ENCODE peak calls at places on chromosomes 7 and 10, in ten cellular contexts. One of them, this sample, is unnamed.

GRCh38 chr7:96045919-96046318 is 273.6 kb downstream of the DYNC1I1 start:
- DNase-seq in spleen: no peak
- DNase-seq in testis: no peak
- DNase-seq in H54: no peak
- DNase-seq in tibial nerve: no peak
- DNase-seq in breast epithelium: no peak
- DNase-seq in esophagus squamous epithelium: no peak
- DNase-seq in uterus: no peak
- DNase-seq in ovary: no peak
- DNase-seq in sigmoid colon: no peak
- DNase-seq in this sample: no peak

GRCh38 chr7:43647772-43648643 is 65.1 kb downstream of the STK17A start:
- DNase-seq in spleen: peak
- DNase-seq in testis: no peak
- DNase-seq in H54: peak
- DNase-seq in tibial nerve: peak
- DNase-seq in breast epithelium: no peak
- DNase-seq in esophagus squamous epithelium: no peak
- DNase-seq in uterus: peak
- DNase-seq in ovary: peak
- DNase-seq in sigmoid colon: peak
- DNase-seq in this sample: peak

GRCh38 chr10:15349133-15349532 is 22.0 kb downstream of the FAM171A1 start:
- DNase-seq in spleen: no peak
- DNase-seq in testis: no peak
- DNase-seq in H54: no peak
- DNase-seq in tibial nerve: no peak
- DNase-seq in breast epithelium: no peak
- DNase-seq in esophagus squamous epithelium: no peak
- DNase-seq in uterus: no peak
- DNase-seq in ovary: no peak
- DNase-seq in sigmoid colon: no peak
- DNase-seq in this sample: no peak

GRCh38 chr10:105585753-105586152 is 944.7 kb downstream of the SORCS3 start:
- DNase-seq in spleen: no peak
- DNase-seq in testis: no peak
- DNase-seq in H54: no peak
- DNase-seq in tibial nerve: no peak
- DNase-seq in breast epithelium: no peak
- DNase-seq in esophagus squamous epithelium: no peak
- DNase-seq in uterus: no peak
- DNase-seq in ovary: no peak
- DNase-seq in sigmoid colon: no peak
- DNase-seq in this sample: no peak

GRCh38 chr10:82402901-82403300 is 527.9 kb downstream of the NRG3 start:
- DNase-seq in spleen: no peak
- DNase-seq in testis: no peak
- DNase-seq in H54: no peak
- DNase-seq in tibial nerve: no peak
- DNase-seq in breast epithelium: no peak
- DNase-seq in esophagus squamous epithelium: no peak
- DNase-seq in uterus: no peak
- DNase-seq in ovary: no peak
- DNase-seq in sigmoid colon: no peak
- DNase-seq in this sample: no peak

GRCh38 chr10:63614371-63614891 is 93.2 kb downstream of the REEP3 start:
- DNase-seq in spleen: no peak
- DNase-seq in testis: no peak
- DNase-seq in H54: no peak
- DNase-seq in tibial nerve: no peak
- DNase-seq in breast epithelium: no peak
- DNase-seq in esophagus squamous epithelium: no peak
- DNase-seq in uterus: no peak
- DNase-seq in ovary: no peak
- DNase-seq in sigmoid colon: no peak
- DNase-seq in this sample: peak

GRCh38 chr10:105950410-105950809 is 1214.1 kb downstream of the SORCS1 start:
- DNase-seq in spleen: no peak
- DNase-seq in testis: peak
- DNase-seq in H54: peak
- DNase-seq in tibial nerve: peak
- DNase-seq in breast epithelium: no peak
- DNase-seq in esophagus squamous epithelium: no peak
- DNase-seq in uterus: peak
- DNase-seq in ovary: no peak
- DNase-seq in sigmoid colon: peak
- DNase-seq in this sample: peak

GRCh38 chr7:13850185-13850752 is 139.2 kb downstream of the ETV1 start:
- DNase-seq in spleen: no peak
- DNase-seq in testis: no peak
- DNase-seq in H54: peak
- DNase-seq in tibial nerve: no peak
- DNase-seq in breast epithelium: no peak
- DNase-seq in esophagus squamous epithelium: no peak
- DNase-seq in uterus: no peak
- DNase-seq in ovary: no peak
- DNase-seq in sigmoid colon: no peak
- DNase-seq in this sample: no peak

GRCh38 chr10:108204528-108205313 is 1040.2 kb upstream of the SORCS1 start:
- DNase-seq in spleen: no peak
- DNase-seq in testis: peak
- DNase-seq in H54: peak
- DNase-seq in tibial nerve: no peak
- DNase-seq in breast epithelium: no peak
- DNase-seq in esophagus squamous epithelium: no peak
- DNase-seq in uterus: no peak
- DNase-seq in ovary: no peak
- DNase-seq in sigmoid colon: no peak
- DNase-seq in this sample: no peak

GRCh38 chr10:68880181-68880580 is 20.9 kb upstream of the DDX50 start:
- DNase-seq in spleen: no peak
- DNase-seq in testis: no peak
- DNase-seq in H54: no peak
- DNase-seq in tibial nerve: no peak
- DNase-seq in breast epithelium: no peak
- DNase-seq in esophagus squamous epithelium: no peak
- DNase-seq in uterus: no peak
- DNase-seq in ovary: no peak
- DNase-seq in sigmoid colon: no peak
- DNase-seq in this sample: no peak

DNA sequence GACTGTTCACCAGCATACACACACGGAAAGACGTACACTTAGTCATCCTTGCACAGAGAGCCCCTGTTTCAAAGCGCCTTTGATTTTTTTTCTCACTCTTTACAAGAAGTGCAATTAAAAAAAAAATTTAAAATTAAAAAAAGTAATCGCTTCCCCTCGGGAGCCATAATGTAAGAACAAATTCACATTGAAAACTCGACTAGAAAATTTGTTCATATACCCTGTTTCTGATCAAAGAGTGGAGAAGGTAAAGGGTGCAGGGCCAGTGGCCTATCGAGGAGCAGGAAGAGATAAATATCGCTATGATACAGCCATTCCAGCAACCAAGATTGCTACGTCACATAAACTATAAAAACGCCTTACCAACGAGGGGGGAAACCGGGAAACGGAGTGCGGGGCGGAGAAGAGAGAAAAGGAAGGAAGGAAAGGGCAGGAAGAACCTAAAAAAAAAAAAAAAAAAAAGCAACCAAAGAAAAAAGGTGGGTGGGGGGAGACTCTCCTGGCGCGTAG is 5.0 kb upstream of the HOXA2 start:
- DNase-seq in spleen: no peak
- DNase-seq in testis: no peak
- DNase-seq in H54: no peak
- DNase-seq in tibial nerve: no peak
- DNase-seq in breast epithelium: no peak
- DNase-seq in esophagus squamous epithelium: no peak
- DNase-seq in uterus: no peak
- DNase-seq in ovary: no peak
- DNase-seq in sigmoid colon: no peak
- DNase-seq in this sample: no peak
- TF ChIP-seq POLR2A in spleen: no peak
- TF ChIP-seq POLR2A in testis: no peak
- TF ChIP-seq POLR2A in H54: no peak
- TF ChIP-seq POLR2A in tibial nerve: no peak
- TF ChIP-seq POLR2A in breast epithelium: no peak
- TF ChIP-seq POLR2A in esophagus squamous epithelium: no peak
- TF ChIP-seq POLR2A in uterus: no peak
- TF ChIP-seq POLR2A in ovary: no peak
- TF ChIP-seq POLR2A in sigmoid colon: no peak
- TF ChIP-seq POLR2A in this sample: no peak

GRCh38 chr7:152436279-152437147 is 710 bp upstream of the KMT2C start:
- DNase-seq in spleen: peak
- DNase-seq in testis: peak
- DNase-seq in H54: peak
- DNase-seq in tibial nerve: peak
- DNase-seq in breast epithelium: peak
- DNase-seq in esophagus squamous epithelium: peak
- DNase-seq in uterus: peak
- DNase-seq in ovary: peak
- DNase-seq in sigmoid colon: peak
- DNase-seq in this sample: peak
- TF ChIP-seq POLR2A in spleen: no peak
- TF ChIP-seq POLR2A in testis: no peak
- TF ChIP-seq POLR2A in H54: peak
- TF ChIP-seq POLR2A in tibial nerve: peak
- TF ChIP-seq POLR2A in breast epithelium: no peak
- TF ChIP-seq POLR2A in esophagus squamous epithelium: no peak
- TF ChIP-seq POLR2A in uterus: peak
- TF ChIP-seq POLR2A in ovary: peak
- TF ChIP-seq POLR2A in sigmoid colon: no peak
- TF ChIP-seq POLR2A in this sample: no peak

GRCh38 chr10:73785221-73785720 is at the start of gene ZSWIM8:
- DNase-seq in spleen: peak
- DNase-seq in testis: peak
- DNase-seq in H54: peak
- DNase-seq in tibial nerve: peak
- DNase-seq in breast epithelium: peak
- DNase-seq in esophagus squamous epithelium: peak
- DNase-seq in uterus: peak
- DNase-seq in ovary: peak
- DNase-seq in sigmoid colon: peak
- DNase-seq in this sample: peak
- TF ChIP-seq POLR2A in spleen: no peak
- TF ChIP-seq POLR2A in testis: no peak
- TF ChIP-seq POLR2A in H54: peak
- TF ChIP-seq POLR2A in tibial nerve: no peak
- TF ChIP-seq POLR2A in breast epithelium: peak
- TF ChIP-seq POLR2A in esophagus squamous epithelium: no peak
- TF ChIP-seq POLR2A in uterus: peak
- TF ChIP-seq POLR2A in ovary: peak
- TF ChIP-seq POLR2A in sigmoid colon: peak
- TF ChIP-seq POLR2A in this sample: peak

GRCh38 chr10:13100349-13101294 is 659 bp downstream of the OPTN start:
- DNase-seq in spleen: no peak
- DNase-seq in testis: peak
- DNase-seq in H54: peak
- DNase-seq in tibial nerve: no peak
- DNase-seq in breast epithelium: no peak
- DNase-seq in esophagus squamous epithelium: no peak
- DNase-seq in uterus: no peak
- DNase-seq in ovary: peak
- DNase-seq in sigmoid colon: peak
- DNase-seq in this sample: peak

GRCh38 chr10:13099144-13099665 is 758 bp upstream of the OPTN start:
- DNase-seq in spleen: no peak
- DNase-seq in testis: peak
- DNase-seq in H54: peak
- DNase-seq in tibial nerve: no peak
- DNase-seq in breast epithelium: no peak
- DNase-seq in esophagus squamous epithelium: no peak
- DNase-seq in uterus: peak
- DNase-seq in ovary: peak
- DNase-seq in sigmoid colon: peak
- DNase-seq in this sample: peak

GRCh38 chr10:13102002-13102794 is 2.2 kb downstream of the OPTN start:
- DNase-seq in spleen: no peak
- DNase-seq in testis: no peak
- DNase-seq in H54: no peak
- DNase-seq in tibial nerve: no peak
- DNase-seq in breast epithelium: no peak
- DNase-seq in esophagus squamous epithelium: no peak
- DNase-seq in uterus: no peak
- DNase-seq in ovary: peak
- DNase-seq in sigmoid colon: no peak
- DNase-seq in this sample: no peak

GRCh38 chr10:13103554-13103953 is 3.6 kb downstream of the OPTN start:
- DNase-seq in spleen: no peak
- DNase-seq in testis: no peak
- DNase-seq in H54: no peak
- DNase-seq in tibial nerve: no peak
- DNase-seq in breast epithelium: no peak
- DNase-seq in esophagus squamous epithelium: no peak
- DNase-seq in uterus: no peak
- DNase-seq in ovary: no peak
- DNase-seq in sigmoid colon: no peak
- DNase-seq in this sample: no peak

DNA sequence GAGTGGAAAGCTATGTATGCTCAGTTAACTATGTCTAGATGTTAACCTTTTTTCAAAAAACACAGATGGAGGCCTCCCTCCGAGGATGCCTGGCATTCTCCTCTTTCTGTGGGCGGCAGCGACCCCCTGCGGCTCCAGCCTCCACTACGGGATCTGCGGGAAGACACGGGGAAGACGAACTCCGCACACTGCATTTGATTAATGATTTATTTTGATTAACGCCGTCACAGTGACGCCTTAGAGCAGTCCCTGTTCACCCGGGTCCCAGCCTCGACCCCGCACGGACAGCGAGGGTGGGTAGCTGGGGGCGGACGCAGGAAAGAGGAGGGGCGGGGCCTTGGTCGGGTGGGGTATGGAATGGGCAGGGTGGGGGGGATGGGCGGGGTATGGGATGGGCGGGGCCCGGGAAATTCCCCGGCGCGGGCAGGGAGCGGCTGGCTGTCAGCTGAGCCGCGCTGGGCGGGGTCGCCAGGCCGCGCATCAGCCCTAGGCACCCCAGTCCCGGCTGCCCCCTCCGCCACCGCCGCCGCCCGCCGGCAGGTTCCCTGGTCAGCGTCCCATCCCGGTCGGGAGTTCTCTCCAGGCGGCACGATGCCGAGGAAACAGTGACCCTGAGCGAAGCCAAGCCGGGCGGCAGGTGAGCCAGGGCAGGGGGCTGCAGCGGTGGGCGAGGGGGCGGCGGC is at the start of gene OPTN:
- DNase-seq in spleen: peak
- DNase-seq in testis: peak
- DNase-seq in H54: peak
- DNase-seq in tibial nerve: peak
- DNase-seq in breast epithelium: peak
- DNase-seq in esophagus squamous epithelium: no peak
- DNase-seq in uterus: peak
- DNase-seq in ovary: peak
- DNase-seq in sigmoid colon: peak
- DNase-seq in this sample: peak
- TF ChIP-seq POLR2A in spleen: no peak
- TF ChIP-seq POLR2A in testis: no peak
- TF ChIP-seq POLR2A in H54: peak
- TF ChIP-seq POLR2A in tibial nerve: peak
- TF ChIP-seq POLR2A in breast epithelium: no peak
- TF ChIP-seq POLR2A in esophagus squamous epithelium: no peak
- TF ChIP-seq POLR2A in uterus: peak
- TF ChIP-seq POLR2A in ovary: peak
- TF ChIP-seq POLR2A in sigmoid colon: no peak
- TF ChIP-seq POLR2A in this sample: no peak

GRCh38 chr10:3782099-3782455 is 2.9 kb downstream of the KLF6 start:
- DNase-seq in spleen: no peak
- DNase-seq in testis: peak
- DNase-seq in H54: no peak
- DNase-seq in tibial nerve: no peak
- DNase-seq in breast epithelium: no peak
- DNase-seq in esophagus squamous epithelium: no peak
- DNase-seq in uterus: peak
- DNase-seq in ovary: no peak
- DNase-seq in sigmoid colon: no peak
- DNase-seq in this sample: no peak
- TF ChIP-seq POLR2A in spleen: no peak
- TF ChIP-seq POLR2A in testis: no peak
- TF ChIP-seq POLR2A in H54: no peak
- TF ChIP-seq POLR2A in tibial nerve: no peak
- TF ChIP-seq POLR2A in breast epithelium: peak
- TF ChIP-seq POLR2A in esophagus squamous epithelium: no peak
- TF ChIP-seq POLR2A in uterus: no peak
- TF ChIP-seq POLR2A in ovary: no peak
- TF ChIP-seq POLR2A in sigmoid colon: no peak
- TF ChIP-seq POLR2A in this sample: no peak